ENCODE peak calls at places on chromosomes 1 and 21, in five cellular contexts. E is HTR-8/SVneo; J is BE2C; Z is stimulated activated CD4-positive, alpha-beta T cell treated with anti-CD3 and anti-CD28 coated beads, Interleukin-1b, Interleukin-23, amount 100 ng/mL, for 1 hour; F is T-helper 2 cell treated with Interferon-gamma antibody and Interleukin-4, amounts not matched to agents 5 μg/mL and 100 μg/mL, for 36 hours. I is an unnamed sample.

GRCh38 chr21:45998871-45999580 is 17.5 kb downstream of the COL6A1 start:
- DNase-seq in Z (no peak), J (peak; percentile 6), F (no peak), E (no peak), I (no peak)

GRCh38 chr1:12447301-12447700 is 170.7 kb downstream of the DHRS3 start:
- DNase-seq in Z (no peak), J (no peak), F (no peak), E (no peak), I (no peak)

GRCh38 chr1:169929210-169929526 is 35.5 kb upstream of the SCYL3 start:
- DNase-seq in Z (no peak), F (no peak), J (no peak), E (no peak), I (no peak)

GRCh38 chr1:94795321-94795899 is 24.7 kb upstream of the SLC44A3 start:
- DNase-seq in J (no peak), E (no peak), F (no peak), Z (no peak), I (no peak)

GRCh38 chr1:170461362-170461761 is 70.6 kb upstream of the GORAB start:
- DNase-seq in E (no peak), J (no peak), F (no peak), Z (no peak), I (no peak)

GRCh38 chr1:212232020-212232570 is 53.1 kb upstream of the PPP2R5A start:
- DNase-seq in Z (no peak), F (no peak), J (no peak), E (no peak), I (no peak)

GRCh38 chr21:35138665-35139381 is 89.7 kb upstream of the RUNX1 start:
- DNase-seq in F (peak; percentile 74), E (peak; percentile 76), J (no peak), Z (peak; percentile 21), I (no peak)

GRCh38 chr1:201396859-201397464 is 2.2 kb downstream of the LAD1 start:
- DNase-seq in E (no peak), Z (no peak), F (no peak), J (no peak), I (no peak)

GRCh38 chr1:17874231-17874630 is 119.1 kb downstream of the ACTL8 start:
- DNase-seq in Z (no peak), J (no peak), E (peak; percentile 63), F (no peak), I (no peak)

GRCh38 chr1:244050835-244051444 is at the start of gene ZBTB18:
- DNase-seq in Z (no peak), J (peak; percentile 80), E (peak; percentile 44), F (no peak), I (peak; percentile 67)